ENCODE peak calls at places on chromosomes 11 and 22, in seven cellular contexts. One of them, this sample, is unnamed.

GRCh38 chr11:117822031-117822521 is 2.5 kb downstream of the FXYD2 start:
- DNase-seq in adrenal gland: peak; percentile 34
- DNase-seq in CD8-positive, alpha-beta T cell: peak; percentile 61
- DNase-seq in right lobe of liver: peak; percentile 53
- DNase-seq in cardiac muscle cell: peak; percentile 45
- DNase-seq in upper lobe of right lung: peak; percentile 71
- DNase-seq in sigmoid colon: peak; percentile 73
- DNase-seq in this sample: peak; percentile 73

GRCh38 chr11:379205-380094 is 10.2 kb downstream of the B4GALNT4 start:
- DNase-seq in adrenal gland: no peak
- DNase-seq in CD8-positive, alpha-beta T cell: no peak
- DNase-seq in cardiac muscle cell: no peak
- DNase-seq in sigmoid colon: no peak
- DNase-seq in upper lobe of right lung: no peak
- DNase-seq in right lobe of liver: no peak
- DNase-seq in this sample: no peak

GRCh38 chr22:22085702-22086500 is 103.3 kb upstream of the TOP3B start:
- DNase-seq in cardiac muscle cell: no peak
- DNase-seq in CD8-positive, alpha-beta T cell: no peak
- DNase-seq in upper lobe of right lung: no peak
- DNase-seq in sigmoid colon: no peak
- DNase-seq in adrenal gland: peak; percentile 16
- DNase-seq in right lobe of liver: no peak
- DNase-seq in this sample: no peak

GRCh38 chr22:32534252-32535215 is 59.9 kb downstream of the FBXO7 start:
- DNase-seq in cardiac muscle cell: no peak
- DNase-seq in sigmoid colon: peak; percentile 69
- DNase-seq in right lobe of liver: peak; percentile 76
- DNase-seq in upper lobe of right lung: no peak
- DNase-seq in CD8-positive, alpha-beta T cell: no peak
- DNase-seq in adrenal gland: peak; percentile 36
- DNase-seq in this sample: no peak

GRCh38 chr11:117045196-117045595 is 53.0 kb downstream of the SIK3 start:
- DNase-seq in cardiac muscle cell: peak; percentile 45
- DNase-seq in adrenal gland: no peak
- DNase-seq in CD8-positive, alpha-beta T cell: no peak
- DNase-seq in upper lobe of right lung: no peak
- DNase-seq in right lobe of liver: no peak
- DNase-seq in sigmoid colon: no peak
- DNase-seq in this sample: no peak

GRCh38 chr22:27804016-27804415 is 2.5 kb upstream of the MN1 start:
- DNase-seq in right lobe of liver: no peak
- DNase-seq in cardiac muscle cell: no peak
- DNase-seq in adrenal gland: no peak
- DNase-seq in CD8-positive, alpha-beta T cell: no peak
- DNase-seq in sigmoid colon: no peak
- DNase-seq in upper lobe of right lung: no peak
- DNase-seq in this sample: no peak

GRCh38 chr22:49623715-49624114 is 204.0 kb downstream of the BRD1 start:
- DNase-seq in upper lobe of right lung: no peak
- DNase-seq in adrenal gland: no peak
- DNase-seq in cardiac muscle cell: no peak
- DNase-seq in right lobe of liver: no peak
- DNase-seq in sigmoid colon: no peak
- DNase-seq in CD8-positive, alpha-beta T cell: no peak
- DNase-seq in this sample: no peak

GRCh38 chr11:46238967-46239800 is 38.3 kb upstream of the CREB3L1 start:
- DNase-seq in right lobe of liver: peak; percentile 83
- DNase-seq in cardiac muscle cell: peak; percentile 90
- DNase-seq in upper lobe of right lung: peak; percentile 93
- DNase-seq in adrenal gland: peak; percentile 88
- DNase-seq in CD8-positive, alpha-beta T cell: peak; percentile 85
- DNase-seq in sigmoid colon: peak; percentile 94
- DNase-seq in this sample: peak; percentile 88

GRCh38 chr22:33000342-33001280 is 57.6 kb downstream of the SYN3 start:
- DNase-seq in upper lobe of right lung: peak; percentile 80
- DNase-seq in right lobe of liver: peak; percentile 55
- DNase-seq in sigmoid colon: peak; percentile 76
- DNase-seq in cardiac muscle cell: peak; percentile 71
- DNase-seq in CD8-positive, alpha-beta T cell: peak; percentile 26
- DNase-seq in adrenal gland: peak; percentile 56
- DNase-seq in this sample: no peak

GRCh38 chr22:33579448-33580093 is 340.7 kb downstream of the LARGE1 start:
- DNase-seq in right lobe of liver: peak; percentile 70
- DNase-seq in cardiac muscle cell: peak; percentile 78
- DNase-seq in sigmoid colon: peak; percentile 73
- DNase-seq in CD8-positive, alpha-beta T cell: peak; percentile 7
- DNase-seq in adrenal gland: peak; percentile 75
- DNase-seq in upper lobe of right lung: no peak
- DNase-seq in this sample: no peak

GRCh38 chr11:73838443-73839122 is 38.1 kb downstream of the COA4 start:
- DNase-seq in cardiac muscle cell: peak; percentile 74
- DNase-seq in CD8-positive, alpha-beta T cell: no peak
- DNase-seq in right lobe of liver: no peak
- DNase-seq in upper lobe of right lung: no peak
- DNase-seq in sigmoid colon: no peak
- DNase-seq in adrenal gland: no peak
- DNase-seq in this sample: no peak

GRCh38 chr11:61609970-61610347 is 29.1 kb upstream of the SYT7 start:
- DNase-seq in CD8-positive, alpha-beta T cell: no peak
- DNase-seq in right lobe of liver: no peak
- DNase-seq in sigmoid colon: no peak
- DNase-seq in upper lobe of right lung: no peak
- DNase-seq in cardiac muscle cell: peak; percentile 47
- DNase-seq in adrenal gland: no peak
- DNase-seq in this sample: no peak

GRCh38 chr22:44131412-44131811 is 49.3 kb upstream of the PARVG start:
- DNase-seq in cardiac muscle cell: no peak
- DNase-seq in adrenal gland: no peak
- DNase-seq in upper lobe of right lung: peak; percentile 58
- DNase-seq in CD8-positive, alpha-beta T cell: no peak
- DNase-seq in right lobe of liver: no peak
- DNase-seq in sigmoid colon: peak; percentile 5
- DNase-seq in this sample: no peak

GRCh38 chr11:75721852-75722668 is 4.4 kb downstream of the MOGAT2 start:
- DNase-seq in upper lobe of right lung: no peak
- DNase-seq in CD8-positive, alpha-beta T cell: no peak
- DNase-seq in right lobe of liver: peak; percentile 87
- DNase-seq in adrenal gland: no peak
- DNase-seq in cardiac muscle cell: no peak
- DNase-seq in sigmoid colon: no peak
- DNase-seq in this sample: no peak
- TF ChIP-seq CTCF in upper lobe of right lung: no peak
- TF ChIP-seq CTCF in CD8-positive, alpha-beta T cell: no peak
- TF ChIP-seq CTCF in right lobe of liver: no peak
- TF ChIP-seq CTCF in adrenal gland: no peak
- TF ChIP-seq CTCF in cardiac muscle cell: no peak
- TF ChIP-seq CTCF in sigmoid colon: no peak
- TF ChIP-seq CTCF in this sample: no peak

GRCh38 chr11:130451261-130452019 is 3.0 kb downstream of the ADAMTS15 start:
- DNase-seq in upper lobe of right lung: no peak
- DNase-seq in adrenal gland: no peak
- DNase-seq in right lobe of liver: no peak
- DNase-seq in sigmoid colon: no peak
- DNase-seq in cardiac muscle cell: no peak
- DNase-seq in CD8-positive, alpha-beta T cell: no peak
- DNase-seq in this sample: no peak
- H3K4me3 ChIP-seq in upper lobe of right lung: peak overlapping the region; percentile 62
- H3K4me3 ChIP-seq in adrenal gland: no peak overlapping the region
- H3K4me3 ChIP-seq in right lobe of liver: no peak overlapping the region
- H3K4me3 ChIP-seq in sigmoid colon: no peak overlapping the region
- H3K4me3 ChIP-seq in cardiac muscle cell: no peak overlapping the region
- H3K4me3 ChIP-seq in CD8-positive, alpha-beta T cell: no peak overlapping the region
- H3K4me3 ChIP-seq in this sample: peak overlapping the region; percentile 88

GRCh38 chr11:90438069-90438468 is 215.2 kb upstream of the CHORDC1 start:
- DNase-seq in adrenal gland: no peak
- DNase-seq in upper lobe of right lung: no peak
- DNase-seq in right lobe of liver: no peak
- DNase-seq in sigmoid colon: no peak
- DNase-seq in cardiac muscle cell: no peak
- DNase-seq in CD8-positive, alpha-beta T cell: no peak
- DNase-seq in this sample: no peak
- H3K27ac ChIP-seq in adrenal gland: no peak overlapping the region
- H3K27ac ChIP-seq in upper lobe of right lung: no peak overlapping the region
- H3K27ac ChIP-seq in right lobe of liver: no peak overlapping the region
- H3K27ac ChIP-seq in sigmoid colon: no peak overlapping the region
- H3K27ac ChIP-seq in cardiac muscle cell: no peak overlapping the region
- H3K27ac ChIP-seq in CD8-positive, alpha-beta T cell: no peak overlapping the region
- H3K27ac ChIP-seq in this sample: no peak overlapping the region

GRCh38 chr22:35475545-35475944 is 65.1 kb upstream of the RASD2 start:
- DNase-seq in CD8-positive, alpha-beta T cell: no peak
- DNase-seq in sigmoid colon: no peak
- DNase-seq in right lobe of liver: no peak
- DNase-seq in upper lobe of right lung: no peak
- DNase-seq in adrenal gland: no peak
- DNase-seq in cardiac muscle cell: no peak
- DNase-seq in this sample: peak; percentile 36

GRCh38 chr22:35479359-35479758 is 61.3 kb upstream of the RASD2 start:
- DNase-seq in CD8-positive, alpha-beta T cell: no peak
- DNase-seq in sigmoid colon: peak; percentile 91
- DNase-seq in cardiac muscle cell: no peak
- DNase-seq in upper lobe of right lung: no peak
- DNase-seq in adrenal gland: no peak
- DNase-seq in right lobe of liver: no peak
- DNase-seq in this sample: no peak

GRCh38 chr22:35473971-35474370 is 66.7 kb upstream of the RASD2 start:
- DNase-seq in right lobe of liver: no peak
- DNase-seq in cardiac muscle cell: no peak
- DNase-seq in CD8-positive, alpha-beta T cell: no peak
- DNase-seq in adrenal gland: no peak
- DNase-seq in sigmoid colon: no peak
- DNase-seq in upper lobe of right lung: no peak
- DNase-seq in this sample: peak; percentile 56

GRCh38 chr22:35477911-35478582 is 62.6 kb upstream of the RASD2 start:
- DNase-seq in CD8-positive, alpha-beta T cell: no peak
- DNase-seq in cardiac muscle cell: no peak
- DNase-seq in right lobe of liver: no peak
- DNase-seq in adrenal gland: peak; percentile 93
- DNase-seq in upper lobe of right lung: no peak
- DNase-seq in sigmoid colon: peak; percentile 95
- DNase-seq in this sample: no peak

DNA sequence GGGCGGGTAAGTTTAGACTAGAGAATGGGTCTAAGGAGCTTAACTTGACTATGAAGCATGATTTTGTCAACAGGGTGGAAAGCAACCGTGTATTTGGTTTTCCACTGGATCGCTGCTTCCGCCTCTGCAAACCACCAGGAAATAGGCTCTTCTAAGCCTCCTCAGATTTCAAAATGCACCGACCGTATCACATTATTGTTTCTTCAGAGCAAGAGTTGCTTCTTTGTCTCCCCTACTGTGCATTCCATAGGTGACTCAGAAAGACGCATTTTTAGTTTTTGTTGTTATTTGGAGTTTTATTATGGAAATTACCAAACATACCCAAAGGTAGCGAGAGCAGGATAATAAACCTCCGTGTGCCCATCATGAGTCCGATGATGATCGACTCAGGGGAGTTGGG is 64.3 kb upstream of the RASD2 start:
- DNase-seq in adrenal gland: no peak
- DNase-seq in right lobe of liver: no peak
- DNase-seq in upper lobe of right lung: no peak
- DNase-seq in sigmoid colon: no peak
- DNase-seq in cardiac muscle cell: no peak
- DNase-seq in CD8-positive, alpha-beta T cell: no peak
- DNase-seq in this sample: no peak
- TF ChIP-seq CTCF in adrenal gland: no peak
- TF ChIP-seq CTCF in right lobe of liver: no peak
- TF ChIP-seq CTCF in upper lobe of right lung: no peak
- TF ChIP-seq CTCF in sigmoid colon: no peak
- TF ChIP-seq CTCF in cardiac muscle cell: no peak
- TF ChIP-seq CTCF in CD8-positive, alpha-beta T cell: no peak
- TF ChIP-seq CTCF in this sample: no peak

GRCh38 chr11:67076202-67076601 is 19.6 kb downstream of the RHOD start:
- DNase-seq in upper lobe of right lung: no peak
- DNase-seq in cardiac muscle cell: no peak
- DNase-seq in right lobe of liver: no peak
- DNase-seq in CD8-positive, alpha-beta T cell: no peak
- DNase-seq in adrenal gland: no peak
- DNase-seq in sigmoid colon: no peak
- DNase-seq in this sample: no peak

GRCh38 chr11:67073908-67074307 is 17.3 kb downstream of the RHOD start:
- DNase-seq in right lobe of liver: no peak
- DNase-seq in sigmoid colon: no peak
- DNase-seq in cardiac muscle cell: no peak
- DNase-seq in CD8-positive, alpha-beta T cell: no peak
- DNase-seq in upper lobe of right lung: no peak
- DNase-seq in adrenal gland: no peak
- DNase-seq in this sample: no peak

GRCh38 chr11:67072295-67072694 is 15.6 kb downstream of the RHOD start:
- DNase-seq in CD8-positive, alpha-beta T cell: no peak
- DNase-seq in adrenal gland: no peak
- DNase-seq in upper lobe of right lung: no peak
- DNase-seq in cardiac muscle cell: no peak
- DNase-seq in right lobe of liver: no peak
- DNase-seq in sigmoid colon: no peak
- DNase-seq in this sample: no peak

GRCh38 chr11:67066333-67066709 is 9.7 kb downstream of the RHOD start:
- DNase-seq in cardiac muscle cell: no peak
- DNase-seq in upper lobe of right lung: no peak
- DNase-seq in right lobe of liver: no peak
- DNase-seq in adrenal gland: no peak
- DNase-seq in CD8-positive, alpha-beta T cell: no peak
- DNase-seq in sigmoid colon: no peak
- DNase-seq in this sample: no peak

DNA sequence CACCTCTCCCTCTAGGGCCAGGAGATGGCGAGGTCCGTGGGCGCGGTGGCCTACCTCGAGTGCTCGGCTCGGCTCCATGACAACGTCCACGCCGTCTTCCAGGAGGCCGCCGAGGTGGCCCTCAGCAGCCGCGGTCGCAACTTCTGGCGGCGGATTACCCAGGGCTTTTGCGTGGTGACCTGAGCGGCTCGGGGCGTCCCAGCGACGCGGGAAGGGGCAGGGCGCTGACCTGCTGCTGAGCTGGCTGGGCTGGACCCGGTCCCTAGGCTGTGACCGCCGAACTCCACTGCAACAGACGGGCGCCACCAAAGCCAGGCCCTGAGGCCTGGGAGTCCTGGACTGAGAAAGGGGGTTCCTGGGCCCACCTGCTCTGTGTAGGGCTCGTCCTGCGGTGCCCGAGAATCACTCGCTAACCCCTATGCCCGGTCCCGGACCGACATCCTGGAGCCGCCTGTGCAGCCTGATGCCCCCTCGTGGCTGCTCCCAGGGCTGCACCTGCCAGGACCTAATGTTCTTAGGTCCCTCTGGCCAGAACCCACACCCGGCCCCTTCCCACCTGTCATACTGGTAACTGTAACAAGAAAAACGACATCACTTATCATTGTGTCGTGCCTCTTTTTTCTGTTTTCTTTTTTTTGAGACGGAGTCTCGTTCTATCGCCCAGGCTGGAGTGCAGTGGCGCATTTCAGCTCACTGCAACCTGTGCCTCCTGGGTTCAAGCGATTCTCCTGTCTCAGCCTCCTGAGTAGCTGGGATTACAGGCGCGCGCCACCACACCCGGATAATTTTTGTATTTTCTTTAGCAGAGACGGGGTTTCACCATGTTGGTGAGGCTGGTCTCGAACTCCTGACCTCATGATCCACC is 15.0 kb downstream of the RHOD start:
- DNase-seq in CD8-positive, alpha-beta T cell: peak; percentile 74
- DNase-seq in cardiac muscle cell: peak; percentile 71
- DNase-seq in adrenal gland: peak; percentile 82
- DNase-seq in sigmoid colon: peak; percentile 80
- DNase-seq in upper lobe of right lung: peak; percentile 90
- DNase-seq in right lobe of liver: peak; percentile 81
- DNase-seq in this sample: no peak
- H3K4me3 ChIP-seq in CD8-positive, alpha-beta T cell: peak overlapping the region; percentile 46
- H3K4me3 ChIP-seq in cardiac muscle cell: no peak overlapping the region
- H3K4me3 ChIP-seq in adrenal gland: peak overlapping the region; percentile 13
- H3K4me3 ChIP-seq in sigmoid colon: peak overlapping the region; percentile 36
- H3K4me3 ChIP-seq in upper lobe of right lung: peak overlapping the region; percentile 37
- H3K4me3 ChIP-seq in right lobe of liver: peak overlapping the region; percentile 58
- H3K4me3 ChIP-seq in this sample: peak overlapping the region; percentile 35

This sample was measured in coronary artery.